ENCODE peak calls at places on chromosomes 5 and 9, in seven cellular contexts. W, D, A, M, Q, N and B are unnamed samples.
A peak's percentile ranks its signal among the peaks of the same experiment; 100 is the strongest.

GRCh38 chr5:134577796-134578577 is 52.5 kb downstream of the JADE2 start:
- DNase-seq in W (peak; percentile 54), D (peak; percentile 90), A (no peak), M (peak; percentile 59), Q (peak; percentile 77), N (peak; percentile 94), B (peak; percentile 84)

GRCh38 chr5:146877178-146877681 is 1.3 kb downstream of the PPP2R2B start:
- DNase-seq in W (no peak), D (no peak), A (no peak), M (no peak), Q (no peak), N (no peak), B (no peak)

GRCh38 chr9:92538541-92538940 is 2.8 kb upstream of the ECM2 start:
- DNase-seq in W (no peak), D (no peak), A (no peak), M (no peak), Q (no peak), N (no peak), B (no peak)

GRCh38 chr5:35919191-35919590 is 19.2 kb downstream of the CAPSL start:
- DNase-seq in W (no peak), D (no peak), A (no peak), M (no peak), Q (no peak), N (no peak), B (no peak)

GRCh38 chr5:132269635-132270344 is 12.3 kb downstream of the PDLIM4 start:
- DNase-seq in W (no peak), D (no peak), A (no peak), M (no peak), Q (no peak), N (peak; percentile 32), B (no peak)

GRCh38 chr9:98191615-98192502 is 578 bp downstream of the CORO2A start:
- DNase-seq in W (no peak), D (peak; percentile 77), A (no peak), M (no peak), Q (peak; percentile 64), N (peak; percentile 70), B (no peak)

GRCh38 chr5:134127376-134127861 is 12.9 kb downstream of the TCF7 start:
- DNase-seq in W (no peak), D (no peak), A (peak; percentile 79), M (no peak), Q (no peak), N (no peak), B (no peak)

GRCh38 chr5:1409386-1410110 is 35.7 kb downstream of the SLC6A3 start:
- DNase-seq in W (no peak), D (no peak), A (no peak), M (no peak), Q (peak; percentile 56), N (peak; percentile 78), B (peak; percentile 80)

GRCh38 chr5:140734354-140734753 is 34.1 kb downstream of the ZMAT2 start:
- DNase-seq in W (no peak), D (peak; percentile 12), A (no peak), M (peak; percentile 43), Q (peak; percentile 69), N (no peak), B (peak; percentile 60)

GRCh38 chr5:12636209-12636608 is 732.0 kb upstream of the CTNND2 start:
- DNase-seq in W (no peak), D (no peak), A (no peak), M (no peak), Q (no peak), N (no peak), B (no peak)

GRCh38 chr9:125235805-125236534 is 5.2 kb downstream of the HSPA5 start:
- DNase-seq in W (no peak), D (no peak), A (no peak), M (no peak), Q (no peak), N (no peak), B (no peak)

GRCh38 chr5:62282951-62283446 is 23.0 kb upstream of the KIF2A start:
- DNase-seq in W (no peak), D (no peak), A (no peak), M (no peak), Q (no peak), N (no peak), B (no peak)

GRCh38 chr5:161851691-161852299 is 3.9 kb downstream of the GABRA1 start:
- DNase-seq in W (no peak), D (peak; percentile 3), A (no peak), M (no peak), Q (no peak), N (no peak), B (peak; percentile 34)

GRCh38 chr5:65832603-65833228 is 93.7 kb upstream of the ERBIN start:
- DNase-seq in W (no peak), D (no peak), A (no peak), M (no peak), Q (no peak), N (no peak), B (no peak)

GRCh38 chr9:127130661-127131538 is 8.5 kb upstream of the ANGPTL2 start:
- DNase-seq in W (no peak), D (peak; percentile 71), A (no peak), M (peak; percentile 40), Q (no peak), N (no peak), B (no peak)

GRCh38 chr9:79134654-79135053 is 437.1 kb upstream of the TLE4 start:
- DNase-seq in W (peak; percentile 12), D (no peak), A (no peak), M (no peak), Q (no peak), N (peak; percentile 64), B (no peak)

GRCh38 chr5:171450423-171451246 is 31.2 kb downstream of the FGF18 start:
- DNase-seq in W (no peak), D (no peak), A (no peak), M (no peak), Q (peak; percentile 45), N (peak; percentile 69), B (no peak)

GRCh38 chr5:28014779-28015178 is 976.4 kb upstream of the CDH9 start:
- DNase-seq in W (peak; percentile 3), D (peak; percentile 1), A (no peak), M (peak; percentile 48), Q (peak; percentile 11), N (no peak), B (no peak)

GRCh38 chr5:130231786-130232185 is 327.5 kb downstream of the CHSY3 start:
- DNase-seq in W (no peak), D (no peak), A (no peak), M (no peak), Q (no peak), N (no peak), B (no peak)

GRCh38 chr9:91485006-91485405 is 61.4 kb upstream of the NFIL3 start:
- DNase-seq in W (no peak), D (no peak), A (no peak), M (no peak), Q (no peak), N (no peak), B (no peak)

GRCh38 chr9:119907056-119907455 is 537.8 kb upstream of the BRINP1 start:
- DNase-seq in W (no peak), D (no peak), A (no peak), M (no peak), Q (no peak), N (no peak), B (no peak)

GRCh38 chr9:121537283-121537682 is 37.6 kb upstream of the GGTA1 start:
- DNase-seq in W (no peak), D (no peak), A (no peak), M (no peak), Q (no peak), N (no peak), B (no peak)

GRCh38 chr5:160477266-160477970 is 55.8 kb downstream of the PTTG1 start:
- DNase-seq in W (no peak), D (no peak), A (no peak), M (peak; percentile 83), Q (no peak), N (no peak), B (no peak)

GRCh38 chr9:385818-386398 is 171.2 kb downstream of the DOCK8 start:
- DNase-seq in W (peak; percentile 52), D (peak; percentile 34), A (no peak), M (peak; percentile 44), Q (peak; percentile 32), N (peak; percentile 65), B (peak; percentile 16)

GRCh38 chr9:75962186-75963036 is 71.9 kb downstream of the PCSK5 start:
- DNase-seq in W (no peak), D (no peak), A (no peak), M (no peak), Q (no peak), N (no peak), B (no peak)

GRCh38 chr9:69470186-69470977 is 145.4 kb downstream of the ENTREP1 start:
- DNase-seq in W (no peak), D (no peak), A (no peak), M (peak; percentile 28), Q (no peak), N (peak; percentile 24), B (no peak)

GRCh38 chr5:100691545-100691944 is 156.4 kb downstream of the FAM174A start:
- DNase-seq in W (no peak), D (no peak), A (no peak), M (no peak), Q (no peak), N (no peak), B (no peak)

GRCh38 chr5:40634593-40634992 is 45.1 kb upstream of the PTGER4 start:
- DNase-seq in W (no peak), D (no peak), A (no peak), M (no peak), Q (no peak), N (no peak), B (no peak)
- TF ChIP-seq JUND in W (no peak), D (no peak), A (no peak), M (no peak), Q (no peak), N (no peak), B (no peak)

DNA sequence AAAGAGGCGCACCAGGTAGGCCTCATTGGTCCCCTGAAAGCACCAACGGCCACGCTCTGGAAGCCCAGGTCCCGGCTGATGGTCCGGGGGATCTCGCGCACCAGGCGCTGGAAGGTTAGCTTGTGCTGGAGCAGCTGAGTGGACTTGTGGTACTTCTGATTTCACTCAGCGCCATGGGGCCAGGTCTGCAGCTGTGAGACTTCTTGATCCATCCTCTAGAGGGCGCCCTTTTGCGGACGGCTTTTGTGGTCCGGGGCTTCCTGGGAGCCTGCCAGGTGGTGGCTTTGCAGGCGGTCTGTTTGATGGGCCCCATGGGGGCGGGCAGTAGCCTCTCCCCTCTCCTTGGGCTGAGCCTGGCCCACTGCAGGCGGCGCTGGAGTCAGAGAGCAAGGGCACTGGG is 10.4 kb downstream of the TAF11L12 start:
- DNase-seq in W (no peak), D (peak; percentile 27), A (no peak), M (no peak), Q (peak; percentile 52), N (peak; percentile 84), B (no peak)
- TF ChIP-seq JUND in W (no peak), D (no peak), A (no peak), M (no peak), Q (no peak), N (no peak), B (no peak)

DNA sequence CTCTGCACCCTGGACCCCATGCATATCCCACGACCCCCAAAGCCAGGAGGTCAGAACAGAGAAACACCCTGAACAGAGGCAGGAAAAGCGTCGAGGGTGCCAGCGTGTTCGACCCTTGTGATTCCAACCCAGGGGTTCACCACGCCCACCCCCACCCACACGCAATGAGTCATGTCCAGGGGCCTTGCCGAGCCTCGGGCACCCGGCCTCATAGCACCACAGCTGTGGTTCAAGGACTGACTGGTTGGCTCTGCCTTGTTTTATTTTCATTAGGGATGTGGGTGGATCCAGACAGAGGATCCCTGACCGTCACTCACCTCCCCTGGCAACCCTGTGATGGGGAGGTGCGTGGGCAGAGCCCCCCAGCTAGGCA is 9.5 kb upstream of the QSOX2 start:
- DNase-seq in W (no peak), D (no peak), A (no peak), M (peak; percentile 27), Q (peak; percentile 56), N (no peak), B (no peak)
- TF ChIP-seq JUND in W (no peak), D (no peak), A (no peak), M (no peak), Q (no peak), N (no peak), B (no peak)

GRCh38 chr5:63596254-63596653 is 366.0 kb downstream of the HTR1A start:
- DNase-seq in W (no peak), D (no peak), A (no peak), M (no peak), Q (no peak), N (no peak), B (no peak)
- TF ChIP-seq JUND in W (no peak), D (no peak), A (no peak), M (no peak), Q (no peak), N (no peak), B (no peak)